ENCODE peak calls at places on chromosomes 6 and 20, in eight cellular contexts. P, W, E, K, M, A, F and H are unnamed samples.

GRCh38 chr20:40690836-40691565 is 2.0 kb upstream of the MAFB start:
- DNase-seq in P (no peak), W (no peak), E (peak), K (no peak), M (no peak), A (no peak), F (no peak), H (no peak)

GRCh38 chr6:18551228-18551627 is 164.1 kb downstream of the RNF144B start:
- DNase-seq in P (no peak), W (no peak), E (no peak), K (no peak), M (peak), A (no peak), F (no peak), H (no peak)

GRCh38 chr6:36852481-36853147 is 13.4 kb upstream of the CPNE5 start:
- DNase-seq in P (no peak), W (no peak), E (no peak), K (no peak), M (no peak), A (no peak), F (no peak), H (no peak)

GRCh38 chr6:69813508-69813907 is 16.7 kb upstream of the LMBRD1 start:
- DNase-seq in P (no peak), W (no peak), E (no peak), K (peak), M (no peak), A (no peak), F (no peak), H (no peak)

GRCh38 chr20:32319100-32319499 is 39.0 kb upstream of the ASXL1 start:
- DNase-seq in P (no peak), W (no peak), E (no peak), K (no peak), M (no peak), A (no peak), F (no peak), H (no peak)

GRCh38 chr6:101826678-101827077 is 433.2 kb downstream of the GRIK2 start:
- DNase-seq in P (no peak), W (no peak), E (no peak), K (no peak), M (no peak), A (no peak), F (no peak), H (no peak)

GRCh38 chr6:157092736-157093135 is 230.6 kb downstream of the TMEM242 start:
- DNase-seq in P (no peak), W (no peak), E (no peak), K (no peak), M (no peak), A (no peak), F (no peak), H (no peak)

GRCh38 chr6:31970604-31971271 is 1.2 kb downstream of the DXO start:
- DNase-seq in P (no peak), W (no peak), E (no peak), K (no peak), M (no peak), A (no peak), F (no peak), H (no peak)

GRCh38 chr6:90411292-90411781 is 114.7 kb upstream of the BACH2 start:
- DNase-seq in P (peak), W (peak), E (peak), K (no peak), M (no peak), A (no peak), F (no peak), H (no peak)

GRCh38 chr6:125745281-125746018 is 4.0 kb upstream of the HEY2 start:
- DNase-seq in P (no peak), W (no peak), E (no peak), K (no peak), M (no peak), A (no peak), F (no peak), H (no peak)

GRCh38 chr20:40811660-40812414 is 122.8 kb upstream of the MAFB start:
- DNase-seq in P (no peak), W (no peak), E (no peak), K (no peak), M (no peak), A (no peak), F (peak), H (no peak)

GRCh38 chr6:159821726-159822125 is 21.6 kb downstream of the PNLDC1 start:
- DNase-seq in P (no peak), W (no peak), E (no peak), K (no peak), M (no peak), A (no peak), F (no peak), H (no peak)

GRCh38 chr6:86938814-86939213 is 1.5 kb downstream of the HTR1E start:
- DNase-seq in P (no peak), W (no peak), E (no peak), K (no peak), M (no peak), A (no peak), F (no peak), H (no peak)

GRCh38 chr6:86934365-86934764 is 3.0 kb upstream of the HTR1E start:
- DNase-seq in P (no peak), W (no peak), E (no peak), K (no peak), M (no peak), A (no peak), F (no peak), H (no peak)

GRCh38 chr6:86936834-86937218 is 502 bp upstream of the HTR1E start:
- DNase-seq in P (no peak), W (no peak), E (no peak), K (no peak), M (no peak), A (no peak), F (no peak), H (no peak)

GRCh38 chr6:86942761-86943526 is 5.6 kb downstream of the HTR1E start:
- DNase-seq in P (no peak), W (no peak), E (no peak), K (no peak), M (no peak), A (no peak), F (no peak), H (no peak)

GRCh38 chr6:86937219-86938079 is at the start of gene HTR1E:
- DNase-seq in P (no peak), W (peak), E (peak), K (no peak), M (no peak), A (no peak), F (peak), H (no peak)
- TF ChIP-seq CTCF in P (no peak), W (peak), E (peak), K (peak), M (peak), A (peak), F (peak), H (no peak)

GRCh38 chr6:16922282-16922681 is 161.0 kb upstream of the ATXN1 start:
- DNase-seq in P (no peak), W (no peak), E (no peak), K (no peak), M (no peak), A (no peak), F (no peak), H (no peak)
- TF ChIP-seq CTCF in P (no peak), W (no peak), E (no peak), K (no peak), M (no peak), A (no peak), F (no peak), H (no peak)

GRCh38 chr20:12386821-12387220 is 469.1 kb downstream of the BTBD3 start:
- DNase-seq in P (no peak), W (no peak), E (no peak), K (no peak), M (no peak), A (no peak), F (no peak), H (no peak)

GRCh38 chr20:12394786-12395185 is 477.1 kb downstream of the BTBD3 start:
- DNase-seq in P (no peak), W (no peak), E (no peak), K (no peak), M (no peak), A (no peak), F (no peak), H (no peak)

GRCh38 chr20:12395404-12396159 is 477.9 kb downstream of the BTBD3 start:
- DNase-seq in P (no peak), W (no peak), E (no peak), K (no peak), M (no peak), A (no peak), F (no peak), H (no peak)

DNA sequence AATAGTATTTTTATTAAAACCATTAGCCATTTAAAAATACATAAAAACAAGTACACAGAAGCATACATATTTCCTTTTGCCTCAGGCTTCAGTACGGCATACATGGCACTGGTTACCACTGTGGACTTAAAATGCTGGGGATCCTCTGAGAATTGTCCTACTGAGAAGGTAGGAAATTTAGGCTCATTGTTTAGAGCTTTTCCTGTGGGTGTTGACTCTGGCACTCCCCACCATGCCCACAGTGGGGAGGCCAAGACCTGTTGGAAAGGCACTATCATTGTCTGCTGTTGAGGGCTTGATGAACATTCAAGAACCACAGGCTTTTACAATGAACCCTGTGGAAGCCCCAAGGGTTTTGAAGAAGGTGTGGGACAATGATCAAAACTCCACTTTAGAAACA is 473.4 kb downstream of the BTBD3 start:
- DNase-seq in P (no peak), W (no peak), E (no peak), K (no peak), M (no peak), A (no peak), F (no peak), H (no peak)
- TF ChIP-seq CTCF in P (no peak), W (no peak), E (no peak), K (no peak), M (no peak), A (peak), F (no peak), H (no peak)

DNA sequence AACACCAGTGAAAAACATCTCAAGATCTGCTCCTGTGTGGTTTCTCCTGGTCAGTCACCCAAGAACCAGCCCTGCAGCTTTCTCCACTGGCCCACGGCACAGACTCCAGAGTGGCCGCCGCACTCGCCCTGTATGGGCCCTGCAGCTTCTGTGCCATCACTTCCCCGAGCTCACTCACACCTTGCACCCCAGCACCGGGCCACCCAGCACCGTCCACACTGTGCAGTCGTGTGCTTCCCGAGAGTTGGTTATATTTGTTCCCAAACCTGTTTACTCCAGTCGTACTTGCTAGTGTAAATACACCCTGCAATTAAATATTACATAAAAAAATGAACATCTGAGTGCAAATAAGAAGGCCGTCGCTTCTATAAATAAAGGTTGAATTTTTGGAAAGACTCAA is 341.7 kb downstream of the CDH26 start:
- DNase-seq in P (no peak), W (no peak), E (no peak), K (no peak), M (no peak), A (no peak), F (no peak), H (no peak)
- TF ChIP-seq CTCF in P (no peak), W (no peak), E (no peak), K (no peak), M (no peak), A (no peak), F (no peak), H (no peak)

GRCh38 chr6:39088331-39088730 is 26.7 kb downstream of the SAYSD1 start:
- DNase-seq in P (no peak), W (peak), E (no peak), K (peak), M (peak), A (peak), F (peak), H (no peak)
- TF ChIP-seq CTCF in P (no peak), W (no peak), E (peak), K (no peak), M (peak), A (peak), F (peak), H (no peak)

GRCh38 chr6:21299216-21299615 is 294.3 kb upstream of the SOX4 start:
- DNase-seq in P (no peak), W (no peak), E (no peak), K (no peak), M (no peak), A (no peak), F (no peak), H (no peak)
- TF ChIP-seq CTCF in P (no peak), W (no peak), E (no peak), K (no peak), M (no peak), A (no peak), F (no peak), H (no peak)

GRCh38 chr6:2697291-2697690 is 53.4 kb downstream of the MYLK4 start:
- DNase-seq in P (no peak), W (no peak), E (no peak), K (no peak), M (no peak), A (no peak), F (no peak), H (no peak)

GRCh38 chr6:2693191-2693590 is 57.5 kb downstream of the MYLK4 start:
- DNase-seq in P (no peak), W (no peak), E (no peak), K (no peak), M (no peak), A (no peak), F (no peak), H (no peak)

DNA sequence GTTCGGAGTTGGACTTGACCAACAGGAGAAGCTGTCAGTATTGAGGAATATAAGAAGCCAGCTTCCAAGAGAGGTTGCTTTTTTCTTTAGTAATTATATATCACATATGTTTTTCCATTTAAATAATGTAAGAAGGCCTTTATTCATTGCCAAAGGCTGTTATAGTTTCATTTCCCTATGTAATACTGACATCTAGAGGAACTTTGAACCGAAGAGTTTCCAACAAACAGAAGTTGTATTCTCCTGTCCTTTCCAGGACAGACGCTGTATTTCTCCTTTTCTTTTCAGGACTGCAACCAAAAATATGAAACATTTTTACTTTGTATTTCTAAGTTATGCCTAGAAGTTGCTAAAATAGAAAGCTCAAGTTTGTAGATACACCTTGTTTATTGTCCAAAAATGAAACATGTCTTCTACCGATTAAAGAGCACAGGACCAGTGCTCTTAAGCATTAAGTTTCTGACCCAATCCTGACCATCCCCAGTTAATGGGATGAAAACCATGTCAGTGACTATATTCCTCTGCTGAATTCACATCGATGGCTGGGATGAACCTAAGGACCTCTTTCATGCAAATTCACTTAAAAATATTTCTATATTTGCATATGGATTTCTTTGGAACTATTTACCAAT is 55.1 kb downstream of the MYLK4 start:
- DNase-seq in P (no peak), W (peak), E (peak), K (peak), M (peak), A (no peak), F (no peak), H (no peak)
- TF ChIP-seq CTCF in P (peak), W (peak), E (peak), K (peak), M (peak), A (peak), F (peak), H (no peak)

GRCh38 chr6:166486536-166486880 is 100.0 kb downstream of the RAMACL start:
- DNase-seq in P (no peak), W (no peak), E (no peak), K (no peak), M (no peak), A (peak), F (no peak), H (no peak)

GRCh38 chr6:166484863-166485262 is 101.6 kb downstream of the RAMACL start:
- DNase-seq in P (no peak), W (no peak), E (no peak), K (no peak), M (no peak), A (peak), F (no peak), H (no peak)

GRCh38 chr6:166487148-166487547 is 99.3 kb downstream of the RAMACL start:
- DNase-seq in P (no peak), W (no peak), E (no peak), K (no peak), M (no peak), A (peak), F (no peak), H (no peak)

GRCh38 chr6:166483556-166484250 is 101.0 kb upstream of the MPC1 start:
- DNase-seq in P (no peak), W (no peak), E (no peak), K (no peak), M (no peak), A (peak), F (no peak), H (no peak)

DNA sequence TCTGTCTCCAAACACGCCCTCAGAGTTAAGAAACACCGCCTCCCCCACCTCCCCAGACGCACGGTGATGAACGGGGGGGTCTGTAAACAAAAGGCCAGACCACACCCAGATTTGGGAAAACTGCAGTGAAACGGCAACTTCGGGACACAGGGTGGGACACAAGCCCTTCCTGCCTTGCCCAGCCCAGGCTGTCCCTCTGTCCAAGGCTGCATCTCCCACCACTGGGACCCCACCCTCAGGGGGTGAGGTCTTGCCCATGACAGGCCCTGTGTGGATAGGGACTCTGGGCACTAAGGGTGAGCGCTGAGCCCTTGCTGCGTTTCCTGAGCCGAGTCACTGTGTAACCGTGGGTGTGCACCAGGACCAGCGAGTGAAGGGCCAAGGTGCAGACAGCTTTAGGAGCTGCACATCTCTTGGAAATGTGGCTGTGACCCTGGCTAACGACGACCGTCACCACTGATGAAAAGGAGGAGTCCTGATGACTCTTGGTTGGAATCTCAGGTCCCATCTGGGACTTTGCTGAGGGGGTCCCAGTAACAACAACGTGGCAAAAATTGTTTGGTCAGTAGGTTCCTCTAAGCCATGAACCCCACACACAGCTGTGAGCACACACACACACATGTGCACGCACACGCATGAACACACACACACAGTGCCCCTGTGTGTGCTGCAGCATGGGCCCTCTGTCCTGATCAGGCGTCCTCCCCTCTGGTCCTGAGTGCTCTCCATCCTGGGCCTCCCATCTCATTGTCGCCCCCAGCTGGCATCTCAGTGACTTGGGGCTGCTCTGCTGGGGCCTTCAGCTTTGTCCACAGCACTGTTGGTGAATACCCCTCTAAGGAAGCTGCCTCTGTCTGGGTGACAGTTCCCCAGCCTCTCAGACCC is 100.6 kb downstream of the RAMACL start:
- DNase-seq in P (no peak), W (no peak), E (no peak), K (no peak), M (no peak), A (peak), F (no peak), H (no peak)
- TF ChIP-seq CTCF in P (no peak), W (no peak), E (no peak), K (peak), M (peak), A (no peak), F (no peak), H (no peak)

GRCh38 chr6:39388526-39389371 is 66.2 kb upstream of the KCNK16 start:
- DNase-seq in P (no peak), W (no peak), E (no peak), K (no peak), M (no peak), A (no peak), F (no peak), H (no peak)

GRCh38 chr6:39393075-39393474 is 70.6 kb upstream of the KCNK16 start:
- DNase-seq in P (no peak), W (no peak), E (no peak), K (no peak), M (no peak), A (no peak), F (no peak), H (no peak)

GRCh38 chr6:39391182-39391581 is 68.7 kb upstream of the KCNK16 start:
- DNase-seq in P (no peak), W (no peak), E (no peak), K (no peak), M (no peak), A (no peak), F (no peak), H (no peak)

GRCh38 chr6:39387785-39388184 is 65.3 kb upstream of the KCNK16 start:
- DNase-seq in P (no peak), W (no peak), E (no peak), K (no peak), M (no peak), A (no peak), F (no peak), H (no peak)

GRCh38 chr6:39389372-39389767 is 66.9 kb upstream of the KCNK16 start:
- DNase-seq in P (no peak), W (no peak), E (no peak), K (no peak), M (no peak), A (no peak), F (no peak), H (no peak)
- TF ChIP-seq CTCF in P (no peak), W (no peak), E (no peak), K (no peak), M (no peak), A (peak), F (no peak), H (no peak)